ENCODE peak calls at places on chromosomes 7 and 10, in five cellular contexts. R is HepG2, Z is A549, S is IMR-90, W is K562. G is an unnamed sample.

GRCh38 chr7:48680996-48681395 is 243.4 kb upstream of the CDC14C start:
- DNase-seq in R (no peak), Z (no peak), S (no peak), W (no peak), G (no peak)

GRCh38 chr7:23334482-23335056 is 35.4 kb downstream of the MALSU1 start:
- DNase-seq in R (peak), Z (peak), S (peak), W (no peak), G (no peak)

GRCh38 chr7:1240917-1241509 is 8.3 kb downstream of the UNCX start:
- DNase-seq in R (no peak), Z (no peak), S (no peak), W (no peak), G (no peak)

GRCh38 chr7:136074840-136075239 is 97.7 kb upstream of the MTPN start:
- DNase-seq in R (no peak), Z (no peak), S (no peak), W (no peak), G (no peak)

GRCh38 chr7:46747222-46747621 is 826.1 kb upstream of the IGFBP3 start:
- DNase-seq in R (no peak), Z (no peak), S (no peak), W (no peak), G (no peak)

GRCh38 chr7:151686826-151687225 is 167.1 kb upstream of the RHEB start:
- DNase-seq in R (no peak), Z (no peak), S (no peak), W (no peak), G (no peak)

GRCh38 chr7:85125679-85126078 is 61.2 kb downstream of the SEMA3D start:
- DNase-seq in R (no peak), Z (no peak), S (peak), W (no peak), G (no peak)

GRCh38 chr7:75915416-75916156 is 631 bp downstream of the POR start:
- DNase-seq in R (peak), Z (no peak), S (peak), W (peak), G (no peak)

GRCh38 chr10:97333601-97334369 is 744 bp downstream of the FRAT2 start:
- DNase-seq in R (no peak), Z (peak), S (peak), W (peak), G (no peak)

GRCh38 chr7:132116369-132116768 is 459.9 kb downstream of the PLXNA4 start:
- DNase-seq in R (no peak), Z (peak), S (peak), W (no peak), G (no peak)

GRCh38 chr7:28093617-28094232 is 86.9 kb downstream of the JAZF1 start:
- DNase-seq in R (peak), Z (peak), S (peak), W (peak), G (peak)

GRCh38 chr10:7950981-7951847 is 103.3 kb upstream of the GATA3 start:
- DNase-seq in R (peak), Z (peak), S (peak), W (no peak), G (no peak)

GRCh38 chr7:3243256-3243655 is 57.8 kb upstream of the SDK1 start:
- DNase-seq in R (no peak), Z (no peak), S (no peak), W (no peak), G (no peak)

GRCh38 chr10:35565602-35566061 is 39.5 kb upstream of the GJD4 start:
- DNase-seq in R (no peak), Z (no peak), S (peak), W (no peak), G (no peak)

GRCh38 chr7:80699030-80699638 is 60.7 kb downstream of the CD36 start:
- DNase-seq in R (peak), Z (peak), S (peak), W (peak), G (no peak)

GRCh38 chr10:62853710-62854109 is 37.5 kb upstream of the EGR2 start:
- DNase-seq in R (no peak), Z (no peak), S (no peak), W (no peak), G (no peak)

GRCh38 chr10:121368347-121369025 is 229.8 kb downstream of the FGFR2 start:
- DNase-seq in R (peak), Z (no peak), S (no peak), W (no peak), G (no peak)

GRCh38 chr7:18352339-18353255 is 143.0 kb upstream of the HDAC9 start:
- DNase-seq in R (peak), Z (peak), S (peak), W (peak), G (peak)

GRCh38 chr10:71765907-71766716 is 7.2 kb downstream of the VSIR start:
- DNase-seq in R (no peak), Z (no peak), S (no peak), W (no peak), G (no peak)

GRCh38 chr10:92575961-92576360 is 2.1 kb upstream of the IDE start:
- DNase-seq in R (no peak), Z (peak), S (peak), W (no peak), G (no peak)

GRCh38 chr7:137682596-137682995 is 164.2 kb downstream of the DGKI start:
- DNase-seq in R (no peak), Z (no peak), S (peak), W (no peak), G (no peak)

GRCh38 chr10:20004087-20004523 is 187.9 kb downstream of the PLXDC2 start:
- DNase-seq in R (no peak), Z (no peak), S (peak), W (no peak), G (no peak)

GRCh38 chr7:158316466-158317031 is 271.1 kb downstream of the PTPRN2 start:
- DNase-seq in R (no peak), Z (no peak), S (no peak), W (no peak), G (peak)

GRCh38 chr10:24518981-24519597 is 204.6 kb downstream of the ARHGAP21 start:
- DNase-seq in R (peak), Z (peak), S (peak), W (peak), G (no peak)

DNA sequence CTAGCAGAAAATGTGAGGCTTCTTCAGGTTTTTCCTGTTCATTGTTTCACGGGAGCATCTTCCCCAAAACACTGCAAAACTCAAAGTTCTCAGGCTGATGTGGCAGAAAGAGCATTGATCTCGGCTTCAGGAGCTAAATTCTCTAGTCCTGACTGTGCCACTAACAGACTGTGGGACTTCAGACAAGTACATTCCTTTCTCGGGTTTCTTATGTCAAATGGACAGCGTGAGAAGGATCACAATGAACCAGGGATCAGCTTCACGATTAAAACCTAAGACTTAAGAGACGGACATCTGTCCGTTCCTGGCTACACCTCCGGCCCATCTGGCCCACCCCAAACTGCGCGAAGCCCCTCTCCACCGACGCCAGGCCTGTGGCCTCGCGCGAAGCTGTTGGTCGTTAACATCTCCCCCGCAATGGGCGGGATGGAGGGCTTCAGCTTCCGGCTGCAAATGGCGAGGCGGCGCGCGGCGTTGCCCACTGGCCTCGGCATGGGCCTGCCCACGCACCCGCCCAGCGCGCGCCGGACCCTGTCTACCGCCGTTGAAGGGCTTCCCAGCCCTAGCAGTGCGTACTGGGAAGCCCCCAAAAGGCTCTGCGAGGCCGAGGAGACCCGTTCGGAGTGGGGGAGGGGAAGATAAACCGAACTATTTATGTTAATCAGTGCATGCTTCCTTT is 549 bp upstream of the DDX50 start:
- DNase-seq in R (no peak), Z (no peak), S (peak), W (no peak), G (no peak)
- TF ChIP-seq MAFK in R (no peak), Z (no peak), S (no peak), W (no peak), G (no peak)

GRCh38 chr7:133649593-133649992 is 396.7 kb downstream of the EXOC4 start:
- DNase-seq in R (no peak), Z (no peak), S (peak), W (no peak), G (no peak)
- TF ChIP-seq MAFK in R (no peak), Z (no peak), S (no peak), W (no peak), G (no peak)

GRCh38 chr10:86918022-86918471 is 39.4 kb downstream of the MMRN2 start:
- DNase-seq in R (no peak), Z (no peak), S (peak), W (no peak), G (no peak)
- TF ChIP-seq MAFK in R (no peak), Z (no peak), S (no peak), W (no peak), G (no peak)

GRCh38 chr10:130250127-130250526 is 113.9 kb downstream of the GLRX3 start:
- DNase-seq in R (no peak), Z (no peak), S (no peak), W (no peak), G (no peak)
- TF ChIP-seq MAFK in R (no peak), Z (no peak), S (no peak), W (no peak), G (no peak)